ENCODE peak calls at places on chromosome 18, in eight cellular contexts. Z, X, G, M, U, H, F and J are unnamed samples.

GRCh38 chr18:46264255-46264654 is 160.1 kb downstream of the HAUS1 start:
- DNase-seq in Z (peak), G (peak), M (peak), F (no peak), H (no peak), U (no peak), X (no peak), J (no peak)

GRCh38 chr18:3594760-3595241 is 144.8 kb downstream of the TGIF1 start:
- DNase-seq in X (no peak), H (no peak), U (no peak), G (peak), F (peak), Z (no peak), M (no peak), J (no peak)

GRCh38 chr18:2515908-2516625 is 55.2 kb downstream of the METTL4 start:
- DNase-seq in Z (no peak), G (peak), U (peak), X (no peak), H (no peak), M (no peak), F (no peak), J (no peak)

GRCh38 chr18:55419132-55419938 is 168.7 kb downstream of the TCF4 start:
- DNase-seq in F (no peak), H (no peak), X (no peak), Z (no peak), M (no peak), G (peak), U (no peak), J (no peak)

GRCh38 chr18:8705280-8705940 is at the start of gene MTCL1:
- DNase-seq in F (peak), Z (peak), G (peak), X (peak), M (peak), H (peak), U (peak), J (peak)

GRCh38 chr18:34023471-34023870 is 201.2 kb downstream of the NOL4 start:
- DNase-seq in X (no peak), F (no peak), G (no peak), H (no peak), M (no peak), U (no peak), Z (no peak), J (no peak)

GRCh38 chr18:36432880-36433279 is 135.4 kb downstream of the FHOD3 start:
- DNase-seq in Z (no peak), M (no peak), U (no peak), G (no peak), F (no peak), H (no peak), X (no peak), J (no peak)

GRCh38 chr18:23108496-23108895 is 26.8 kb upstream of the CABLES1 start:
- DNase-seq in U (no peak), Z (no peak), G (peak), X (no peak), F (no peak), M (no peak), H (no peak), J (no peak)

GRCh38 chr18:79513381-79514081 is 117.8 kb downstream of the NFATC1 start:
- DNase-seq in F (peak), Z (no peak), U (no peak), M (no peak), X (no peak), H (no peak), G (no peak), J (no peak)

GRCh38 chr18:79447703-79448367 is 52.1 kb downstream of the NFATC1 start:
- DNase-seq in F (no peak), Z (no peak), M (no peak), H (no peak), U (no peak), G (no peak), X (no peak), J (no peak)

GRCh38 chr18:59344990-59345389 is 14.1 kb downstream of the LMAN1 start:
- DNase-seq in U (no peak), G (no peak), M (no peak), X (no peak), F (no peak), H (no peak), Z (no peak), J (no peak)

GRCh38 chr18:3793545-3793944 is 343.6 kb downstream of the TGIF1 start:
- DNase-seq in X (no peak), F (no peak), H (no peak), G (no peak), U (no peak), M (no peak), Z (no peak), J (no peak)

GRCh38 chr18:42850174-42850766 is 265.2 kb downstream of the RIT2 start:
- DNase-seq in U (no peak), X (no peak), H (no peak), Z (no peak), M (no peak), F (no peak), G (no peak), J (no peak)

GRCh38 chr18:48356909-48357631 is 52.1 kb downstream of the ZBTB7C start:
- DNase-seq in G (no peak), Z (no peak), X (no peak), U (no peak), M (peak), H (no peak), F (no peak), J (no peak)

GRCh38 chr18:34744569-34744968 is 34.5 kb downstream of the DTNA start:
- DNase-seq in G (peak), M (no peak), X (no peak), Z (no peak), F (no peak), U (no peak), H (no peak), J (no peak)

GRCh38 chr18:79902640-79903039 is 48.8 kb downstream of the SLC66A2 start:
- DNase-seq in G (no peak), U (no peak), X (no peak), H (no peak), F (no peak), M (no peak), Z (no peak), J (no peak)

GRCh38 chr18:39647627-39648502 is 2082.3 kb upstream of the CELF4 start:
- DNase-seq in X (no peak), M (peak), F (no peak), G (peak), H (no peak), Z (no peak), U (no peak), J (no peak)

GRCh38 chr18:28095631-28096030 is 81.3 kb downstream of the CDH2 start:
- DNase-seq in U (no peak), F (no peak), Z (no peak), H (no peak), M (no peak), G (no peak), X (no peak), J (no peak)

GRCh38 chr18:8412117-8412516 is 197.1 kb upstream of the RAB12 start:
- DNase-seq in F (no peak), M (no peak), X (no peak), G (no peak), Z (no peak), H (no peak), U (no peak), J (no peak)

GRCh38 chr18:13386891-13387801 is 168.6 kb downstream of the LDLRAD4 start:
- DNase-seq in H (no peak), G (no peak), Z (no peak), M (no peak), F (no peak), X (no peak), U (no peak), J (no peak)